ENCODE peak calls at places on chromosomes 6 and 20, in five cellular contexts. P is K562, C is IMR-90, L is NB4, I is PC-9. V is an unnamed sample.

GRCh38 chr20:19416627-19417026 is 204.2 kb downstream of the SLC24A3 start:
- DNase-seq in C (no peak), I (no peak), L (no peak), P (no peak), V (no peak)

GRCh38 chr20:4836935-4837334 is 115.2 kb downstream of the PRND start:
- DNase-seq in P (no peak), I (no peak), C (no peak), L (no peak), V (no peak)

GRCh38 chr20:32463642-32464400 is 105.7 kb downstream of the ASXL1 start:
- DNase-seq in I (no peak), C (no peak), L (no peak), P (no peak), V (no peak)

GRCh38 chr20:56175884-56176283 is 72.6 kb upstream of the MC3R start:
- DNase-seq in L (no peak), C (no peak), I (no peak), P (no peak), V (no peak)

GRCh38 chr6:114364295-114364694 is 21.5 kb upstream of the HS3ST5 start:
- DNase-seq in L (no peak), C (peak; percentile 78), P (no peak), I (no peak), V (no peak)

GRCh38 chr6:130697661-130698535 is 129.3 kb upstream of the SMLR1 start:
- DNase-seq in P (peak; percentile 17), L (peak; percentile 43), I (peak; percentile 34), C (peak; percentile 66), V (peak; percentile 49)

GRCh38 chr20:24771651-24772061 is 177.4 kb upstream of the CST7 start:
- DNase-seq in I (no peak), L (no peak), P (no peak), C (no peak), V (no peak)

GRCh38 chr20:16222859-16223411 is 350.3 kb downstream of the KIF16B start:
- DNase-seq in I (no peak), P (peak; percentile 6), C (no peak), L (peak; percentile 25), V (no peak)

GRCh38 chr6:20661721-20662120 is 127.5 kb downstream of the CDKAL1 start:
- DNase-seq in C (peak; percentile 50), L (no peak), I (no peak), P (no peak), V (no peak)

GRCh38 chr6:82738773-82739172 is 326.9 kb downstream of the UBE3D start:
- DNase-seq in P (no peak), L (no peak), I (no peak), C (no peak), V (no peak)

GRCh38 chr6:7811441-7811840 is 85.5 kb downstream of the BMP6 start:
- DNase-seq in L (no peak), I (no peak), P (no peak), C (no peak), V (no peak)

GRCh38 chr6:170149681-170150589 is 140.9 kb downstream of the DLL1 start:
- DNase-seq in I (no peak), L (no peak), P (no peak), C (no peak), V (no peak)

GRCh38 chr6:112795316-112795715 is 448.2 kb downstream of the RFPL4B start:
- DNase-seq in C (no peak), P (no peak), L (no peak), I (no peak), V (no peak)

GRCh38 chr6:52904562-52905279 is 4.8 kb downstream of the GSTA3 start:
- DNase-seq in L (peak; percentile 15), C (no peak), I (no peak), P (peak; percentile 30), V (no peak)

GRCh38 chr20:13098720-13099355 is 90.1 kb downstream of the SPTLC3 start:
- DNase-seq in L (no peak), P (no peak), I (no peak), C (no peak), V (no peak)

GRCh38 chr6:28001751-28002150 is 44.7 kb downstream of the OR2B6 start:
- DNase-seq in P (no peak), I (no peak), L (no peak), C (no peak), V (no peak)

GRCh38 chr6:77930945-77931344 is 278.1 kb downstream of the MEI4 start:
- DNase-seq in P (no peak), I (no peak), L (no peak), C (no peak), V (no peak)

GRCh38 chr20:8913452-8913851 is 155.4 kb upstream of the PLCB4 start:
- DNase-seq in C (no peak), L (no peak), P (no peak), I (no peak), V (no peak)

GRCh38 chr6:33878541-33878940 is 74.7 kb upstream of the MLN start:
- DNase-seq in L (no peak), P (no peak), C (no peak), I (no peak), V (no peak)

GRCh38 chr6:42345696-42346416 is 105.9 kb downstream of the TRERF1 start:
- DNase-seq in C (no peak), L (no peak), P (no peak), I (no peak), V (no peak)

GRCh38 chr20:14861028-14861699 is 523.8 kb upstream of the FLRT3 start:
- DNase-seq in I (no peak), P (no peak), L (no peak), C (no peak), V (no peak)

GRCh38 chr6:167140589-167141474 is 16.9 kb downstream of the GPR31 start:
- DNase-seq in I (no peak), P (no peak), L (no peak), C (no peak), V (no peak)

GRCh38 chr20:23245553-23246128 is 105.0 kb upstream of the NXT1 start:
- DNase-seq in L (peak; percentile 90), P (peak; percentile 63), C (peak; percentile 33), I (peak; percentile 15), V (no peak)

GRCh38 chr6:122869437-122870024 is 80.5 kb downstream of the SMPDL3A start:
- DNase-seq in L (peak; percentile 59), C (peak; percentile 47), I (peak; percentile 14), P (peak; percentile 29), V (peak; percentile 43)